ENCODE peak calls at places on chromosomes 3 and 15, in nine cellular contexts. N, Q, U, M, V, W, I, F and A are unnamed samples.

GRCh38 chr3:127446756-127447155 is 143.8 kb downstream of the TPRA1 start:
- DNase-seq in N (no peak), Q (no peak), U (no peak), M (no peak), V (no peak), W (no peak), I (no peak), F (no peak), A (no peak)

GRCh38 chr3:77038468-77038927 is 1.4 kb upstream of the ROBO2 start:
- DNase-seq in N (peak; percentile 85), Q (peak; percentile 34), U (no peak), M (peak; percentile 59), V (peak; percentile 81), W (no peak), I (peak; percentile 67), F (peak; percentile 84), A (no peak)

GRCh38 chr15:66186049-66186825 is 67.3 kb downstream of the MEGF11 start:
- DNase-seq in N (no peak), Q (no peak), U (no peak), M (no peak), V (peak; percentile 17), W (no peak), I (no peak), F (no peak), A (no peak)

GRCh38 chr3:9422712-9423424 is 25.5 kb downstream of the SETD5 start:
- DNase-seq in N (peak; percentile 49), Q (no peak), U (peak; percentile 38), M (peak; percentile 96), V (peak; percentile 98), W (no peak), I (no peak), F (peak; percentile 96), A (peak; percentile 90)

GRCh38 chr3:172562881-172563835 is 39.9 kb upstream of the TNFSF10 start:
- DNase-seq in N (no peak), Q (no peak), U (no peak), M (peak; percentile 82), V (peak; percentile 83), W (no peak), I (no peak), F (no peak), A (no peak)

GRCh38 chr3:156180077-156180476 is 59.7 kb downstream of the KCNAB1 start:
- DNase-seq in N (no peak), Q (no peak), U (no peak), M (no peak), V (peak; percentile 60), W (no peak), I (no peak), F (no peak), A (no peak)

GRCh38 chr3:124557433-124558232 is 172.6 kb upstream of the UMPS start:
- DNase-seq in N (no peak), Q (no peak), U (no peak), M (no peak), V (peak; percentile 87), W (no peak), I (no peak), F (no peak), A (no peak)

GRCh38 chr15:32671339-32672325 is 30.1 kb downstream of the SCG5 start:
- DNase-seq in N (no peak), Q (no peak), U (no peak), M (no peak), V (peak; percentile 92), W (no peak), I (no peak), F (peak; percentile 43), A (no peak)

GRCh38 chr3:177137774-177138705 is 59.2 kb downstream of the TBL1XR1 start:
- DNase-seq in N (no peak), Q (no peak), U (no peak), M (no peak), V (no peak), W (no peak), I (no peak), F (no peak), A (no peak)

GRCh38 chr3:2595486-2595885 is 496.8 kb downstream of the CNTN4 start:
- DNase-seq in N (no peak), Q (no peak), U (no peak), M (no peak), V (no peak), W (no peak), I (no peak), F (no peak), A (no peak)